ENCODE peak calls at places on chromosome 21, in six cellular contexts. V is endothelial cell, P is Panc1, W is body of pancreas, U is GM23338, M is right lobe of liver. E is an unnamed sample.

GRCh38 chr21:21165063-21165645 is 166.9 kb downstream of the NCAM2 start:
- DNase-seq in V (no peak), P (no peak), W (no peak), U (no peak), M (no peak), E (peak)

GRCh38 chr21:45864436-45864835 is 117.1 kb upstream of the COL6A1 start:
- DNase-seq in V (no peak), P (no peak), W (no peak), U (no peak), M (no peak), E (peak)

GRCh38 chr21:45049725-45050359 is 24.5 kb upstream of the ADARB1 start:
- DNase-seq in V (no peak), P (no peak), W (no peak), U (no peak), M (peak), E (no peak)

GRCh38 chr21:33286600-33287456 is 20.7 kb downstream of the IL10RB start:
- DNase-seq in V (no peak), P (no peak), W (peak), U (no peak), M (no peak), E (peak)

GRCh38 chr21:45013271-45013841 is 61.0 kb upstream of the ADARB1 start:
- DNase-seq in V (no peak), P (no peak), W (peak), U (no peak), M (peak), E (no peak)

GRCh38 chr21:46219591-46220239 is 8.9 kb downstream of the LSS start:
- DNase-seq in V (no peak), P (no peak), W (peak), U (no peak), M (no peak), E (no peak)

GRCh38 chr21:46098303-46099141 is 610 bp downstream of the COL6A2 start:
- DNase-seq in V (peak), P (no peak), W (peak), U (peak), M (peak), E (no peak)

GRCh38 chr21:32468567-32469175 is 56.2 kb downstream of the EVA1C start:
- DNase-seq in V (no peak), P (no peak), W (no peak), U (no peak), M (no peak), E (no peak)

GRCh38 chr21:35945089-35945671 is 115.1 kb downstream of the SETD4 start:
- DNase-seq in V (no peak), P (no peak), W (peak), U (no peak), M (no peak), E (no peak)
- TF ChIP-seq CTCF in V (no peak), P (no peak), W (no peak), U (no peak), M (no peak), E (no peak)

GRCh38 chr21:42007541-42007940 is 2.6 kb downstream of the ZBTB21 start:
- DNase-seq in V (no peak), P (no peak), W (no peak), U (no peak), M (no peak), E (no peak)

GRCh38 chr21:42010507-42011493 is 640 bp upstream of the ZBTB21 start:
- DNase-seq in V (peak), P (no peak), W (peak), U (peak), M (peak), E (no peak)

GRCh38 chr21:42009831-42010506 is at the start of gene ZBTB21:
- DNase-seq in V (peak), P (peak), W (peak), U (peak), M (peak), E (peak)

GRCh38 chr21:42006765-42007164 is 3.4 kb downstream of the ZBTB21 start:
- DNase-seq in V (no peak), P (no peak), W (no peak), U (no peak), M (no peak), E (no peak)

GRCh38 chr21:42009018-42009830 is 936 bp downstream of the ZBTB21 start:
- DNase-seq in V (peak), P (no peak), W (peak), U (peak), M (peak), E (peak)
- TF ChIP-seq CTCF in V (no peak), P (peak), W (no peak), U (no peak), M (peak), E (peak)

GRCh38 chr21:36589352-36589971 is 109.5 kb upstream of the SIM2 start:
- DNase-seq in V (peak), P (no peak), W (peak), U (peak), M (peak), E (peak)

GRCh38 chr21:36587388-36587787 is 107.5 kb upstream of the CLDN14 start:
- DNase-seq in V (no peak), P (no peak), W (no peak), U (no peak), M (no peak), E (no peak)

GRCh38 chr21:36583591-36583990 is 103.7 kb upstream of the CLDN14 start:
- DNase-seq in V (no peak), P (no peak), W (no peak), U (no peak), M (no peak), E (no peak)

GRCh38 chr21:36579898-36580297 is 100.0 kb upstream of the CLDN14 start:
- DNase-seq in V (no peak), P (no peak), W (no peak), U (no peak), M (no peak), E (no peak)

GRCh38 chr21:36584980-36585940 is 105.3 kb upstream of the CLDN14 start:
- DNase-seq in V (no peak), P (no peak), W (no peak), U (peak), M (no peak), E (no peak)
- TF ChIP-seq CTCF in V (no peak), P (peak), W (no peak), U (peak), M (no peak), E (peak)

DNA sequence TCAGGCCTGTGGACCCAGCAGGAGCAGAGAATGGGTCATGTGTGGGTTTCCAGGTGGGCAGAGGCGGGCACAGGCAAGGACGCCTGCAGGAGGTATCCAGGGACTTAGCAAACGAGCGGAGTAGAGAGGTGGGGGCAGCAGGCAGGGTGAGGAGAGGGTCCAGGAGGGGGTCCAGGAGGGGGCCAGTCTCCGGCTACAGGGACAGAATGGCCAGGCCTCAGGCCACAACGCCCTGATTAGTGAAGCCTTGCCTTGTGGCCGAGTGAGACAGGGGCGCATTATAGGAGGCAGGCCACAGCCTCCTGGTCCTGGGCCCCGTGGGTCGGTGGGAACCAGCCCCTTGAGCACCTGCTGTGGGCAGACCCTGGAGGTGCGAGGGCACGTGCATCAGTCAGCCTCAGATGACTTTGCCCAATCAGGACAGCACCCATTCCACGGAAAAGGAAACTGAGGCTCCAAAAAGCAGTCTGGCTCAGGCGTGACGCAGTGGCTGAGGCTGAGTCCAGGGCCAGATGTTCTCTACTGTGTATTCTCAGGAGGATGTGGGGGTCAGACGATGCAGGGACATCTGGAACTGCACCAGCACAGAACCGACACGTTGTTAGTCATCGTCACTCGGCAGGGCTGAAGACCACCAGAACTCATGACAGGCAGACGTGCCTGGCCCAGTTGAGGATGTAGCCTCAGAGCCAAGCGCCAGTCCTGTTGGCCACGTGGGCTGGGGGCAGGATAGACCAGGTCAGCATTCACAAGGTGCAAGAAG is 113.7 kb downstream of the CRYAA start:
- DNase-seq in V (no peak), P (no peak), W (no peak), U (no peak), M (no peak), E (no peak)
- TF ChIP-seq CTCF in V (no peak), P (no peak), W (no peak), U (no peak), M (no peak), E (no peak)

DNA sequence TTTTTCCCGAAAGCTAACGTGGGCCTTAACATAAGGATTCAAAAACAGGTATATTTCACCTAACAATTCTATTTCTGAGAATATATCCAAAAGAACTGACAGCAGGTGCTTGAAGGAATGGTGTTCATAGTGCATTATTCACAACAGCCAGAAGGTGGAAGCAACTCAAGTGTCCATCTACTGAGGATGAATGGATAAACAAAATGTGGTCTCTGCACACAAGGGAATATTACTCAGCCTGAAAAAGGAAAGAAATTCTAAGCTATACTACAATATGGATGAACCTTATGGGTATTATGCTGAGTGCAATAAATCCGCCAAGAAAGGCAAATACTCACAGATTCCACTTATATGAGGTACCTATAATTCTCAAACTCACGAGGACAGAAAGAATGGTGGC is 6.1 kb upstream of the RIPPLY3 start:
- DNase-seq in V (no peak), P (no peak), W (no peak), U (no peak), M (no peak), E (no peak)
- TF ChIP-seq CTCF in V (no peak), P (no peak), W (no peak), U (peak), M (no peak), E (peak)

DNA sequence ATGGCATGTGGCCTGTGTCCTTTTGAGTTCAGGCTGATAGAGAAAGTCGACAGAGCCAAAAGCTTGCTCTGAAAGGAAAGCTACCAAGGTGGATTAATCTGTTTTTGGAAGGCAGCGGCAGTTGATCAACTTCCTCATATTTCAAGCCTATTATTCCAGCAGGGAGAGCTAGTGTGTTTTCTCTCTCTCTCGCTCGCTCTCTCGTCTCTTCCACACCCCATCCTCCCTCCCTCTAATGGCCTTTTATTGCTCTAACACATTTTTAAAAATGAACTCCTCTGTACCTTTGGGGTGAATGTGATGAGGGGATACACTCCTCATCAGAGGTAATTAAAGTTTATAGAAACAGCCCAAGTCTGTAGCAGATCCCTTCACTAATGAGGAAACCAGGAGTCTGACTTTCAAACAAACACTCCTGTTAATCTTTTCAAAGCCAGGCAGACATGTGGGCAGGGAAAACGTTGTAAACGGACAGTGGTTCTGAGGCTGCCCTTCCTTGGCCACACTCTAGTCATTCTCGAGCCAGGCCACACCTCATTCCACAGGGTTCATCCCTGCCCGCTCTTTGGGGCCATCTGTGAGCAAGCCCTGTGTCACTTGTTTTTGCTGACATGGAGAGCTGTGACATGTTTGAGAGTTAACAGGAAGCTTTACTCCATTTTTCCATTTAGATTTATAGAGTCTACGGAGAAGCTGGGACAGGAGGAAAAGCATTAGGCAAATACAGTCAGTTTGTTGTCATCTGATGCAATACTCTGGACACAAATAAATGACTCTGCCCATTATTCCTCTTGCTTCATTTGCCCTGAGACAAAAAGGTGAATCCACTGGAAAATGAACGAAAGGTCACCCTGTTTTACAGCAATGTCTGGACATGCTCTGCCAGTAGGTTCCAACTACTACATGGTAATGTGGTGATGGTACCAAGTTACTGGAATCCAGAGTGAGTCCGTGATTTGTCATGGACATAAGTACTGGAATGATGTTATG is 126.7 kb downstream of the CLIC6 start:
- DNase-seq in V (no peak), P (no peak), W (no peak), U (no peak), M (peak), E (peak)
- TF ChIP-seq CTCF in V (no peak), P (no peak), W (no peak), U (no peak), M (peak), E (peak)

GRCh38 chr21:17611414-17612022 is 1.2 kb downstream of the BTG3 start:
- DNase-seq in V (peak), P (peak), W (peak), U (peak), M (peak), E (peak)
- TF ChIP-seq CTCF in V (no peak), P (no peak), W (no peak), U (no peak), M (no peak), E (no peak)

DNA sequence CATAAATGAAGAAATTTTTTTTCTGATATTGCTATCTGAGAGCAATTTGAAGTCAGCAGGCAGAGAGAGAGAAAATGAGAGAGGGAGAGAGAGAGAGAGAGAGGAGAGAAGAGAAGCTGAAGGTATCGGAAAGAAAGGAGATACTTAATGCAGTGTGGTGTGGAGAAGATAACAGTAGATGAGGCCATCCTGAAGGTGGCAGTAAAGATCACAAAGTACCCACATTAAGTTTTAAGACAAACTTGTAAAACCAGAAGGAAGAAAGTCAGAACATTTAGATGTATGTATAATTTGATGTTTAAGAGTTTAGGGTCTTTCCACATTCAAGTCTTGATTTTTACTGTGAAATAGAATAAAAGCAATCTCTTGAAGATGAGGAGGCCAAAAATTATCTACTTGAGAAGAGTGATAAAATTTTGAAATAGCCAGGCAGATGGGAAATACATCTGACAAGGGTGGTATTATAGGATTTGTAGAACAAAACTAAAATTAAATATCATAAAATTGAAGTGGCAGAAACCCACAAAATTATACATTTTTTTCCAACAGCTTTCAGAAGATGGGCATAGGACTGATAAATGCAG is 1753.4 kb downstream of the MRPL39 start:
- DNase-seq in V (no peak), P (no peak), W (no peak), U (peak), M (no peak), E (no peak)
- TF ChIP-seq CTCF in V (no peak), P (peak), W (peak), U (peak), M (peak), E (peak)

GRCh38 chr21:38057626-38058025 is 141.4 kb upstream of the KCNJ6 start:
- DNase-seq in V (no peak), P (no peak), W (no peak), U (no peak), M (no peak), E (no peak)
- TF ChIP-seq CTCF in V (no peak), P (no peak), W (no peak), U (no peak), M (no peak), E (no peak)